ENCODE peak calls at places on chromosomes 16 and 17, in nine cellular contexts. P, X, Q, O, Z, K, J, R and E are unnamed samples.

GRCh38 chr16:58515125-58515870 is at the start of gene SETD6:
- DNase-seq in Q (peak; percentile 84), X (peak; percentile 96), O (peak; percentile 79), Z (peak; percentile 87), R (peak; percentile 81), J (peak; percentile 83), P (peak; percentile 48), K (peak; percentile 50), E (peak; percentile 75)

GRCh38 chr17:10177921-10178788 is 20.3 kb downstream of the GAS7 start:
- DNase-seq in R (no peak), Q (peak; percentile 83), X (peak; percentile 80), Z (peak; percentile 80), J (no peak), K (peak; percentile 72), P (no peak), O (no peak), E (no peak)

GRCh38 chr16:54171855-54172537 is 114.6 kb downstream of the IRX3 start:
- DNase-seq in Q (peak; percentile 65), O (no peak), Z (no peak), R (peak; percentile 7), X (peak; percentile 66), K (peak; percentile 57), P (no peak), J (no peak), E (no peak)

GRCh38 chr16:59342669-59343068 is 608.6 kb upstream of the GOT2 start:
- DNase-seq in K (no peak), Q (no peak), J (no peak), R (no peak), Z (no peak), P (no peak), X (no peak), O (no peak), E (no peak)

GRCh38 chr17:82412535-82413520 is 5.3 kb upstream of the HEXD start:
- DNase-seq in P (no peak), O (no peak), Z (no peak), K (no peak), R (peak; percentile 33), X (no peak), Q (no peak), J (peak; percentile 32), E (no peak)

GRCh38 chr17:65324977-65325376 is 187.8 kb downstream of the RGS9 start:
- DNase-seq in Q (no peak), O (no peak), K (no peak), P (no peak), J (no peak), Z (no peak), R (no peak), X (peak; percentile 62), E (no peak)

GRCh38 chr17:44956076-44956475 is 8.5 kb upstream of the KIF18B start:
- DNase-seq in R (no peak), K (no peak), Z (no peak), Q (no peak), P (no peak), X (no peak), O (no peak), J (no peak), E (no peak)

GRCh38 chr16:56767018-56767417 is 37.1 kb downstream of the NUP93 start:
- DNase-seq in K (no peak), Z (no peak), J (no peak), R (no peak), O (no peak), X (no peak), P (no peak), Q (no peak), E (no peak)

GRCh38 chr16:81237282-81237681 is 1.2 kb upstream of the BCO1 start:
- DNase-seq in K (no peak), R (no peak), Z (no peak), Q (no peak), P (no peak), X (no peak), J (no peak), O (no peak), E (no peak)

GRCh38 chr17:46742539-46743270 is 75.8 kb downstream of the WNT3 start:
- DNase-seq in O (no peak), J (no peak), X (peak; percentile 84), K (peak; percentile 51), Q (peak; percentile 93), P (peak; percentile 90), R (peak; percentile 62), Z (peak; percentile 100), E (no peak)

GRCh38 chr16:15829460-15829859 is 27.4 kb downstream of the MYH11 start:
- DNase-seq in R (no peak), Z (no peak), J (no peak), Q (peak; percentile 68), K (no peak), O (no peak), P (no peak), X (peak; percentile 4), E (no peak)

GRCh38 chr17:77580531-77580930 is 378.0 kb upstream of the TNRC6C start:
- DNase-seq in Z (no peak), K (no peak), O (no peak), X (no peak), P (no peak), J (no peak), Q (no peak), R (no peak), E (no peak)

GRCh38 chr17:39668141-39668924 is at the start of gene PNMT:
- DNase-seq in J (peak; percentile 79), K (peak; percentile 26), R (no peak), Q (peak; percentile 39), Z (peak; percentile 68), P (no peak), X (peak; percentile 86), O (peak; percentile 67), E (no peak)

GRCh38 chr17:78338860-78339259 is 21.0 kb downstream of the SOCS3 start:
- DNase-seq in K (no peak), J (no peak), Q (no peak), O (no peak), X (no peak), R (no peak), Z (no peak), P (no peak), E (no peak)

GRCh38 chr17:43830510-43831145 is 2.3 kb downstream of the MPP3 start:
- DNase-seq in P (no peak), K (no peak), Z (no peak), J (no peak), X (no peak), O (no peak), R (no peak), Q (no peak), E (no peak)

GRCh38 chr17:13120864-13121263 is 103.0 kb upstream of the ELAC2 start:
- DNase-seq in Q (no peak), J (no peak), X (no peak), P (no peak), K (no peak), R (no peak), Z (no peak), O (no peak), E (no peak)

GRCh38 chr16:48361540-48361939 is 23.7 kb downstream of the SIAH1 start:
- DNase-seq in Z (no peak), R (no peak), Q (no peak), K (no peak), P (no peak), O (no peak), J (no peak), X (no peak), E (no peak)

GRCh38 chr17:28372203-28372944 is 880 bp downstream of the SARM1 start:
- DNase-seq in R (no peak), K (no peak), Q (peak; percentile 30), J (no peak), X (peak; percentile 66), P (no peak), O (no peak), Z (peak; percentile 61), E (no peak)

GRCh38 chr17:17515921-17516295 is 19.7 kb upstream of the RASD1 start:
- DNase-seq in K (no peak), X (peak; percentile 39), Z (peak; percentile 84), Q (peak; percentile 68), J (no peak), R (no peak), P (peak; percentile 42), O (no peak), E (no peak)

GRCh38 chr17:48981927-48982539 is 13.6 kb upstream of the GIP start:
- DNase-seq in O (no peak), X (no peak), K (no peak), Z (no peak), R (no peak), Q (no peak), J (no peak), P (no peak), E (no peak)

GRCh38 chr17:14205380-14205779 is 31.3 kb downstream of the CDRT15 start:
- DNase-seq in R (no peak), Z (no peak), P (no peak), X (no peak), K (no peak), Q (no peak), O (no peak), J (no peak), E (no peak)

GRCh38 chr17:33140413-33141099 is 148.9 kb downstream of the SPACA3 start:
- DNase-seq in Q (no peak), J (no peak), X (no peak), K (no peak), P (no peak), Z (no peak), R (no peak), O (no peak), E (no peak)

GRCh38 chr16:57628782-57629181 is 352 bp downstream of the ADGRG1 start:
- DNase-seq in Q (no peak), X (no peak), O (no peak), P (no peak), R (no peak), J (no peak), K (no peak), Z (no peak), E (no peak)

GRCh38 chr16:3266873-3267537 is 10.6 kb upstream of the MEFV start:
- DNase-seq in Z (peak; percentile 63), R (peak; percentile 35), P (peak; percentile 49), K (no peak), J (peak; percentile 68), Q (peak; percentile 35), X (peak; percentile 79), O (no peak), E (peak; percentile 49)